ENCODE peak calls at places on chromosomes 5 and 9, in eight cellular contexts. X is tibial nerve, T is A549, U is lower lobe of right lung, S is HCT116, F is cardiac muscle cell, R is cardiac fibroblast, Z is foreskin fibroblast. C is an unnamed sample.

GRCh38 chr5:23007226-23007625 is 154.1 kb upstream of the CDH12 start:
- DNase-seq in X (no peak), T (no peak), U (no peak), S (no peak), F (no peak), R (no peak), Z (no peak), C (peak; percentile 2)

GRCh38 chr5:127295454-127295853 is 4.9 kb downstream of the MEGF10 start:
- DNase-seq in X (no peak), T (no peak), U (no peak), S (no peak), F (no peak), R (no peak), Z (no peak), C (no peak)

GRCh38 chr9:91429501-91429900 is 5.9 kb upstream of the NFIL3 start:
- DNase-seq in X (no peak), T (no peak), U (no peak), S (no peak), F (no peak), R (no peak), Z (no peak), C (no peak)

GRCh38 chr9:136327313-136327971 is at the start of gene GPSM1:
- DNase-seq in X (peak; percentile 49), T (peak; percentile 52), U (no peak), S (no peak), F (peak; percentile 51), R (peak; percentile 67), Z (peak; percentile 77), C (peak; percentile 55)

GRCh38 chr9:138040446-138041430 is 163.2 kb downstream of the CACNA1B start:
- DNase-seq in X (no peak), T (no peak), U (no peak), S (no peak), F (no peak), R (no peak), Z (no peak), C (no peak)

GRCh38 chr5:96692436-96692835 is 30.3 kb downstream of the CAST start:
- DNase-seq in X (no peak), T (no peak), U (no peak), S (no peak), F (no peak), R (no peak), Z (peak; percentile 58), C (peak; percentile 50)

GRCh38 chr9:126290871-126291270 is 35.8 kb upstream of the MVB12B start:
- DNase-seq in X (no peak), T (no peak), U (no peak), S (no peak), F (no peak), R (no peak), Z (no peak), C (no peak)

GRCh38 chr5:155753943-155754581 is 572.9 kb upstream of the SGCD start:
- DNase-seq in X (no peak), T (no peak), U (no peak), S (no peak), F (no peak), R (no peak), Z (no peak), C (no peak)

GRCh38 chr5:88251048-88251711 is 17.5 kb downstream of the TMEM161B start:
- DNase-seq in X (no peak), T (no peak), U (no peak), S (no peak), F (no peak), R (no peak), Z (no peak), C (peak; percentile 11)

GRCh38 chr9:81685763-81686613 is 3.4 kb downstream of the TLE1 start:
- DNase-seq in X (no peak), T (no peak), U (no peak), S (no peak), F (no peak), R (peak; percentile 60), Z (no peak), C (peak; percentile 57)

GRCh38 chr5:38718874-38719391 is 126.9 kb upstream of the OSMR start:
- DNase-seq in X (no peak), T (no peak), U (no peak), S (no peak), F (no peak), R (peak; percentile 57), Z (no peak), C (peak; percentile 41)

GRCh38 chr9:89387197-89387849 is 69.0 kb downstream of the SECISBP2 start:
- DNase-seq in X (no peak), T (no peak), U (no peak), S (no peak), F (no peak), R (no peak), Z (no peak), C (no peak)

GRCh38 chr5:157485340-157485739 is 25.3 kb downstream of the NIPAL4 start:
- DNase-seq in X (no peak), T (no peak), U (no peak), S (no peak), F (no peak), R (no peak), Z (no peak), C (no peak)

GRCh38 chr5:61941637-61942036 is 364.4 kb upstream of the KIF2A start:
- DNase-seq in X (no peak), T (no peak), U (no peak), S (no peak), F (no peak), R (no peak), Z (no peak), C (no peak)

GRCh38 chr5:68352166-68352565 is 136.6 kb downstream of the PIK3R1 start:
- DNase-seq in X (no peak), T (no peak), U (no peak), S (no peak), F (no peak), R (no peak), Z (no peak), C (no peak)

GRCh38 chr5:154333016-154333415 is 112.8 kb upstream of the SAP30L start:
- DNase-seq in X (no peak), T (no peak), U (no peak), S (no peak), F (no peak), R (no peak), Z (no peak), C (no peak)
- TF ChIP-seq CTCF in X (no peak), T (no peak), U (no peak), S (no peak), F (no peak), R (no peak), Z (no peak), C (no peak)

GRCh38 chr5:132411382-132411925 is 41.9 kb downstream of the SLC22A5 start:
- DNase-seq in X (no peak), T (no peak), U (no peak), S (no peak), F (no peak), R (no peak), Z (no peak), C (no peak)

GRCh38 chr5:132407970-132408369 is 38.5 kb downstream of the SLC22A5 start:
- DNase-seq in X (no peak), T (no peak), U (no peak), S (no peak), F (no peak), R (no peak), Z (no peak), C (no peak)

GRCh38 chr5:132410451-132411381 is 41.2 kb downstream of the SLC22A5 start:
- DNase-seq in X (peak; percentile 63), T (peak; percentile 87), U (peak; percentile 90), S (no peak), F (peak; percentile 91), R (peak; percentile 87), Z (peak; percentile 75), C (peak; percentile 75)

GRCh38 chr5:132408456-132408855 is 38.9 kb downstream of the SLC22A5 start:
- DNase-seq in X (no peak), T (no peak), U (no peak), S (no peak), F (no peak), R (no peak), Z (no peak), C (no peak)

DNA sequence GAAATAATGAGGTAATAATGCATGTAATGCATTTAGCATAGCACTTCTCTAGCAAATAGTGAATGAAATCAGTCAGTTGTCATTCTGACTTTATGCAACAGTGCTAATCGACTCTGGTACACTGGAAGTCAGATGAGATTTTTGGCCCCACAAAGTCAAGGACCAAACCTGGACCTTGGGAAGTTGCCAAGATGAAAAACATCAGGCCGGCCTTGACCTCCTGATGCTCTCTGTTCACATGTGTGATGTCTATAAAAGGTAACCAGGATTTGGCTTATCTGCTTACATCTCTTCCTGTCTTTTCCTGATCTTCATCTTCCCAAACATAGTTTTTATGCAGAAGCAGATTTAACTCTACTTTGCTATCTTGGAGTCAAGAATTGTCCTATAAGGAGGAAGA is 39.5 kb downstream of the SLC22A5 start:
- DNase-seq in X (no peak), T (no peak), U (no peak), S (no peak), F (no peak), R (no peak), Z (no peak), C (no peak)
- H3K4me3 ChIP-seq in X (no peak overlapping the region), T (no peak overlapping the region), U (no peak overlapping the region), S (no peak overlapping the region), F (no peak overlapping the region), R (no peak overlapping the region), Z (no peak overlapping the region), C (no peak overlapping the region)

DNA sequence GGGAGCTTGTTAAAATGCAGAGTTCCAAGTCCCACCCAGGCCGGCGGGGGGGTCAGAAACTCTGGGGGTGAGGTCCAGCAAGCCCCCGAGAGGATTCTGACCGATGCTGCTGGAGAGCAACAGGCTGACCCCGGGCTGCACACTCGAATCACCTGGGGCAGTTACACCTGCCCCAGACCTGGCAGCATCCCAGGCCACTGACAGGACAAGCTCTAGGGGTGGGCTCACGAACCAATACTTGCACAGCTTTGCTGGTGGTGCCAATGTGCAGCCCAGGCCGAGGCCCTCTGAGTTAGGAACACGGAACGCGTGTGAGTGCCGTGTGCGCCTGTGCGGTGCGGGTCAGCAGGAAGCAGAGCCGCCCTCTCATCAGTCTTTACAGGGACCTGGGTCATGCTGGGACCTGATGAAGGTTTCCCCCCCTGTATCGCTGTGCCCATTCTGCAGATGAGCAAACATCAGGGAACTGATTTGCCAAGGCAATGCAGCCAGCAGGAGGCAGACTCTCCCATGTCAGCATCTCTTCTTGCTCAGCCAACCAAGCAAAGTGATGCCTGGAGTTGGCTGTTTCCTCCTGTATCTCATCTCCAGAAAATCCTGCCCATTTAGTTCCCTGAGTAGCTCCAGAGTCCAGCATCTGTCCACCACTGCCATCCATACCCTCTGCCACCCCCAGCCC is 16.3 kb downstream of the FAM163B start:
- DNase-seq in X (no peak), T (no peak), U (no peak), S (no peak), F (no peak), R (peak; percentile 40), Z (no peak), C (peak; percentile 29)
- TF ChIP-seq CTCF in X (no peak), T (peak; percentile 5), U (no peak), S (no peak), F (peak; percentile 33), R (peak; percentile 60), Z (no peak), C (peak; percentile 36)

DNA sequence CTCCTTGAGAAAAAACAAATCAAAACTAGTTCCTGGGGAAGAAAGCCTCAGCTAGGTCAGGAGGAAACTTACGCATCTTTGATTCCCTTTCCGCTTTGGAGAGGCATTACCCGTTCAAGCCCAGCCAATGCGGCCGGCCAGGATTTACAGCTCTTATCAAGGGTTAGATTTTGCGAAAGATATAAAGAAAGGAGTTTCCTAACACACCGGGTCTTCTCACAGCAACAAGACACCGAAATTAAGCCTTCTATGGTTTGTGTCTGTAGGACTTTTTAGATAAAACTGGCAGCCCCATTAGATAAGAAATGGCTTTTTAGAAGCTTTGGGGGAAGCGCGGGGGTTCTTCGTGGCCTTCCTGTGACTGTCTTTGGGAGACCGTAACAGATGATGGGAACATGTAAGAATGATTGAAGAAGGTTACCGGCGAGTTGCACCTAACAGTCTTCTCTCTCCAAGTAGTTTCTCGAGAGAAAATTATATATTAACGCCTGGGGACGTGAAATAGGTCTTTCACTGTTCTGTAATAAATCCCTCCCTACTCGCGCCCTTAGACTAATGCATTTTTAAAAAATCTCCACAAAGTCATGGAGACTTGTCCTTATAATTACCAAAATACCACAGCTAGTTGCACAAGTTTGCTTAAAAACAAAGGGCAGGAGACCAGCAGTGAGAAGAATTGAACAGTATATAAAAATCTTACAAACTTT is 1.3 kb upstream of the ISL1 start:
- DNase-seq in X (no peak), T (no peak), U (no peak), S (no peak), F (peak; percentile 13), R (no peak), Z (no peak), C (no peak)
- H3K4me3 ChIP-seq in X (no peak overlapping the region), T (no peak overlapping the region), U (peak overlapping the region; percentile 45), S (peak overlapping the region; percentile 73), F (peak overlapping the region; percentile 81), R (no peak overlapping the region), Z (peak overlapping the region; percentile 58), C (peak overlapping the region; percentile 17)

C was measured in fibroblast of pulmonary artery.